ENCODE peak calls at places on chromosomes 7 and 10, in seven cellular contexts. A is A549, V is esophagus muscularis mucosa, N is sigmoid colon, H is GM12878, X is ovary, Q is transverse colon. M is an unnamed sample.

GRCh38 chr7:55526770-55527169 is 45.5 kb downstream of the VOPP1 start:
- DNase-seq in Q (no peak), A (no peak), H (no peak), X (no peak), V (no peak), N (no peak), M (no peak)

GRCh38 chr7:50393547-50394252 is 56.5 kb downstream of the FIGNL1 start:
- DNase-seq in H (no peak), Q (peak; percentile 44), A (no peak), X (no peak), V (no peak), N (no peak), M (no peak)

GRCh38 chr7:96174812-96175211 is 147.1 kb downstream of the SLC25A13 start:
- DNase-seq in N (no peak), Q (no peak), V (no peak), H (no peak), A (no peak), X (no peak), M (no peak)

GRCh38 chr7:115096262-115096661 is 174.4 kb downstream of the MDFIC start:
- DNase-seq in Q (no peak), X (no peak), N (no peak), A (no peak), V (no peak), H (no peak), M (no peak)

GRCh38 chr7:131546583-131547111 is 9.8 kb downstream of the PODXL start:
- DNase-seq in Q (no peak), A (no peak), X (no peak), N (peak; percentile 57), V (no peak), H (no peak), M (no peak)

GRCh38 chr7:55194522-55194921 is 170.6 kb upstream of the LANCL2 start:
- DNase-seq in X (no peak), Q (no peak), N (no peak), H (no peak), A (no peak), V (no peak), M (no peak)

GRCh38 chr10:122251459-122252255 is 19.4 kb upstream of the BTBD16 start:
- DNase-seq in Q (no peak), V (no peak), X (no peak), H (no peak), A (no peak), N (peak; percentile 40), M (no peak)

GRCh38 chr10:13865758-13866491 is 279.2 kb downstream of the PRPF18 start:
- DNase-seq in Q (no peak), X (no peak), H (no peak), V (no peak), N (peak; percentile 55), A (peak; percentile 76), M (no peak)

GRCh38 chr7:139523199-139523941 is at the start of gene CLEC2L:
- DNase-seq in N (no peak), Q (no peak), X (no peak), V (no peak), A (peak; percentile 25), H (no peak), M (no peak)

GRCh38 chr10:126458453-126458852 is 70.2 kb upstream of the ADAM12 start:
- DNase-seq in Q (no peak), X (no peak), H (no peak), N (no peak), V (peak; percentile 47), A (no peak), M (no peak)

GRCh38 chr7:27172388-27172774 is 1.7 kb downstream of the HOXA10 start:
- DNase-seq in A (no peak), X (no peak), H (no peak), Q (peak; percentile 22), V (no peak), N (peak; percentile 75), M (no peak)

GRCh38 chr7:154338709-154339108 is 286.5 kb downstream of the DPP6 start:
- DNase-seq in Q (no peak), N (no peak), A (no peak), H (no peak), X (no peak), V (no peak), M (no peak)

GRCh38 chr7:157056957-157057902 is 46.8 kb upstream of the MNX1 start:
- DNase-seq in Q (no peak), N (no peak), H (no peak), V (no peak), A (no peak), X (no peak), M (no peak)

GRCh38 chr7:159140170-159140910 is 4.3 kb downstream of the VIPR2 start:
- DNase-seq in N (no peak), Q (no peak), X (no peak), A (no peak), H (no peak), V (no peak), M (no peak)

GRCh38 chr10:15167411-15168295 is 840 bp downstream of the NMT2 start:
- DNase-seq in H (no peak), N (peak; percentile 77), V (peak; percentile 93), X (peak; percentile 57), A (peak; percentile 76), Q (peak; percentile 56), M (peak; percentile 13)

GRCh38 chr7:123966936-123967335 is 41.9 kb downstream of the SPAM1 start:
- DNase-seq in H (no peak), V (no peak), Q (no peak), N (no peak), A (no peak), X (no peak), M (no peak)

GRCh38 chr7:15557686-15558085 is 4.1 kb downstream of the AGMO start:
- DNase-seq in H (no peak), N (no peak), V (no peak), A (no peak), Q (no peak), X (no peak), M (no peak)

GRCh38 chr10:24344279-24344678 is 135.3 kb downstream of the KIAA1217 start:
- DNase-seq in N (no peak), H (no peak), V (no peak), X (no peak), A (no peak), Q (no peak), M (no peak)

GRCh38 chr7:24764972-24765744 is 7.9 kb upstream of the GSDME start:
- DNase-seq in H (no peak), Q (no peak), X (no peak), N (no peak), A (no peak), V (no peak), M (no peak)

GRCh38 chr10:98620503-98620902 is 173.8 kb upstream of the HPS1 start:
- DNase-seq in X (no peak), N (no peak), H (no peak), V (no peak), Q (no peak), A (no peak), M (no peak)

GRCh38 chr7:121372376-121373024 is 23.6 kb downstream of the FAM3C start:
- DNase-seq in A (no peak), X (no peak), V (no peak), Q (no peak), H (peak; percentile 73), N (no peak), M (no peak)

GRCh38 chr10:122019414-122019975 is 30.5 kb downstream of the TACC2 start:
- DNase-seq in H (no peak), N (no peak), V (no peak), Q (peak; percentile 89), X (no peak), A (no peak), M (no peak)

GRCh38 chr10:13560597-13560996 is 26.2 kb upstream of the PRPF18 start:
- DNase-seq in X (no peak), N (no peak), Q (no peak), V (no peak), A (no peak), H (no peak), M (no peak)

GRCh38 chr7:5699951-5700384 is 81.5 kb downstream of the RNF216 start:
- DNase-seq in Q (peak; percentile 35), A (no peak), N (no peak), V (no peak), H (peak; percentile 97), X (no peak), M (no peak)
- TF ChIP-seq EP300 in Q (no peak), A (no peak), N (no peak), V (no peak), H (peak; percentile 87), X (no peak), M (no peak)

DNA sequence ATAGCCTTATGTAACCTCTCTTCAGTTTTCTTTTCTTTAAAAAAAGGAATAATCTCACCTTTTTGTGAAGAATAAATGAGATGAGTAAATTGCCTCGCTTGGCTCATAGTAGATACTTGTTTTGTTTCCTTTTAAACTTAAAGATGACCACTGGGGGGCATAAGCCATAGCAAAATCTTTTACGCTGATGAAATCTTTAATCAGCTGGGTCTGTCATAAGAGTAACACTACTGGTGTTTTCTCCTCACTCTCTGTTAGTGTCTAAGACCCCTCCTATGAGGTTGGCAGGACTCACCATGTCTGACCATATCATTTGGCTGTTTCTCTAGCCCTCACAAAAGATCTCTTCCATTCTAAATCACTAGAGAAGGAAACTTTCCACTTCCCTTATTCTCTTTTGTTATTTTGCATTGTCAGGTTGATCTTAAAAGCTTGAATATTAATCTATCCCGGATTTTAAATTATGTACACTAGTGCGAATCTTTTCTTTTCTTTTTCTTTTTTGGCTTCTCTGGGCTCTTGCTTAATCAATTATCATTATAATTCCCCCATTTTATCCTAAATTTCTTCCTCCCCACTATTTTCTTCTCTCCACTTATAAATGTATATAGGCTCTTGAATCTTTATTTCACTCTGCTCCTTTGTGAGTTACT is 12.5 kb downstream of the STAG3 start:
- DNase-seq in Q (no peak), H (no peak), A (peak; percentile 58), X (no peak), N (no peak), V (no peak), M (no peak)
- TF ChIP-seq EP300 in Q (no peak), H (no peak), A (no peak), X (no peak), N (no peak), V (no peak), M (no peak)

GRCh38 chr7:65006094-65006992 is at the start of gene ERV3-1:
- DNase-seq in N (peak; percentile 99), Q (peak; percentile 95), V (peak; percentile 99), H (peak; percentile 90), X (peak; percentile 96), A (peak; percentile 81), M (peak; percentile 92)
- TF ChIP-seq EP300 in N (no peak), Q (no peak), V (no peak), H (no peak), X (no peak), A (no peak), M (peak; percentile 36)

DNA sequence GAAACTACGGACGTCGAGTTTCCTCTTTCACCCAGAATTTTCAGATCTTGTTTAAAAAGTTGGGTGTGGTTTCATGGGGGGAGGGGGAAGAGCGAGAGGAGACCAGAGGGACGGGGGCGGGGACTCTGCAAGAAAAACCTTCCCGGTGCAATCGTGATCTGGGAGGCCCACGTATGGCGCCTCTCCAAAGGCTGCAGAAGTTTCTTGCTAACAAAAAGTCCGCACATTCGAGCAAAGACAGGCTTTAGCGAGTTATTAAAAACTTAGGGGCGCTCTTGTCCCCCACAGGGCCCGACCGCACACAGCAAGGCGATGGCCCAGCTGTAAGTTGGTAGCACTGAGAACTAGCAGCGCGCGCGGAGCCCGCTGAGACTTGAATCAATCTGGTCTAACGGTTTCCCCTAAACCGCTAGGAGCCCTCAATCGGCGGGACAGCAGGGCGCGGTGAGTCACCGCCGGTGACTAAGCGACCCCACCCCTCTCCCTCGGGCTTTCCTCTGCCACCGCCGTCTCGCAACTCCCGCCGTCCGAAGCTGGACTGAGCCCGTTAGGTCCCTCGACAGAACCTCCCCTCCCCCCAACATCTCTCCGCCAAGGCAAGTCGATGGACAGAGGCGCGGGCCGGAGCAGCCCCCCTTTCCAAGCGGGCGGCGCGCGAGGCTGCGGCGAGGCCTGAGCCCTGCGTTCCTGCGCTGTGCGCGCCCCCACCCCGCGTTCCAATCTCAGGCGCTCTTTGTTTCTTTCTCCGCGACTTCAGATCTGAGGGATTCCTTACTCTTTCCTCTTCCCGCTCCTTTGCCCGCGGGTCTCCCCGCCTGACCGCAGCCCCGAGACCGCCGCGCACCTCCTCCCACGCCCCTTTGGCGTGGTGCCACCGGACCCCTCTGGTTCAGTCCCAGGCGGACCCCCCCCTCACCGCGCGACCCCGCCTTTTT is at the start of gene VIM:
- DNase-seq in Q (peak; percentile 81), N (peak; percentile 98), X (peak; percentile 96), V (peak; percentile 97), H (peak; percentile 69), A (peak; percentile 87), M (peak; percentile 88)
- TF ChIP-seq EP300 in Q (peak; percentile 14), N (no peak), X (peak; percentile 40), V (no peak), H (no peak), A (no peak), M (peak; percentile 94)

M was measured in tibial nerve.